ENCODE peak calls at places on chromosomes 11 and 22, in six cellular contexts. U is pancreas, E is psoas muscle, S is sigmoid colon, O is cardiac fibroblast, R is testis. G is an unnamed sample.

GRCh38 chr11:134579709-134580634 is 167.9 kb upstream of the B3GAT1 start:
- DNase-seq in O (no peak), R (no peak), E (no peak), S (peak), U (no peak), G (no peak)

GRCh38 chr11:28521075-28521474 is 412.9 kb downstream of the METTL15 start:
- DNase-seq in U (no peak), S (no peak), R (no peak), E (no peak), O (no peak), G (no peak)

GRCh38 chr11:47314992-47315391 is 37.5 kb downstream of the MYBPC3 start:
- DNase-seq in R (peak), S (no peak), E (no peak), U (no peak), O (no peak), G (no peak)

GRCh38 chr11:88175707-88176066 is 444 bp upstream of the RAB38 start:
- DNase-seq in R (peak), S (no peak), U (no peak), E (no peak), O (no peak), G (no peak)

GRCh38 chr11:86292912-86293606 is 9.0 kb upstream of the HIKESHI start:
- DNase-seq in U (no peak), E (no peak), S (no peak), R (no peak), O (no peak), G (no peak)

GRCh38 chr22:20957691-20958440 is 9.2 kb upstream of the AIFM3 start:
- DNase-seq in O (no peak), E (no peak), R (no peak), U (peak), S (no peak), G (peak)

GRCh38 chr22:31230155-31230870 is 18.2 kb downstream of the LIMK2 start:
- DNase-seq in O (peak), E (no peak), U (no peak), R (no peak), S (no peak), G (peak)

GRCh38 chr11:3132831-3133455 is 32.2 kb downstream of the OSBPL5 start:
- DNase-seq in S (peak), U (no peak), E (no peak), O (no peak), R (no peak), G (no peak)

GRCh38 chr11:114308689-114309089 is 12.5 kb downstream of the NNMT start:
- DNase-seq in O (peak), S (no peak), E (no peak), U (no peak), R (no peak), G (peak)
- H3K4me3 ChIP-seq in O (no peak), S (no peak), E (peak), U (no peak), R (no peak), G (peak)

DNA sequence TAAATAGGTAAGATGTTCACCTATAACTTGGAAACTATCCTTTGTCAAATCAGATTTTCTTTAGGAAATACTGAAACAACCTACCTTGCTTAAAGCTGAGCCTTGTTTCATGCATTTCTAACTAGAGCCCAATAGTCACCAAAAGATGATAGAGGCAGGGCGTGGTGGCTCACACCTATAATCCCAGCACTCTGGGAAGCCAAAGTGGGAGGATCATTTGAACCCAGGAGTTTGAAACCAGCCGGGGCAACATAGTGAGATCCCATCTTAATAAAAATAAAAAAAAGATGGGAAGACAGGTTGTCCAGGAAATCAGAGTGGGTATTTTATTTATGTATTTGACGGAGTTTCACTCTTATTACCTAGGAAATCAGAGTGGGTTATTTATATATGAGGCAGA is 38.3 kb downstream of the DDX6 start:
- DNase-seq in O (no peak), U (no peak), E (no peak), R (no peak), S (no peak), G (no peak)
- TF ChIP-seq CTCF in O (no peak), U (no peak), E (no peak), R (no peak), S (no peak), G (no peak)

DNA sequence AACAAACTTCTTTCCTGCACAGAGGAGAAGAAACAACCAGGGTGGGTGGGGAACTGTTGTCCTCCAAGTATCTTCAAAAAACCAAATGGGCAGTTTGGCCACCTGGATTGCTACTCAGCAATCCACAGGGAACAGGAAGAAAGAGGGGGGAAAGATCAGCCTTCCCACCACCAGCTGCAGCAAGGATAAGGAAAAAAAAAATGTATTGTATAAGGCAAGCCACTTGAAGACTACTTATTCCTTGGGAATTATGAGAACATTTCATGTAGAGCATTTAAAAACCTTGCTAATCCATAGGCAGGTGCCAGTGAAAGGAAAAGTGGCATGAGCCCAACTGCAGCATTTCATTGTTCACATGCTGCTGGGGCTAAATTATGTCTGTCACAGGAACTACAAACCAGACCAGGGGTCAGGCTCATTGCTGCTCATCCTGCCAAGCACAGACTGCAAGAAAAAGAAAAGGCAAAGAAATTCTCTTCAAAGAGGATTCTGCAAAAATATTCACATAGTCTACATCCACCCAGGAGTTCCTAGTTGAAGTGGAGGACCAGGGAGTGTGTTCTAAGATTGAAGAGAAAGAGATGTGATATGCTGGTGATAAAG is 2.2 kb downstream of the RAB30 start:
- DNase-seq in E (no peak), U (no peak), O (no peak), S (no peak), R (no peak), G (peak)
- H3K4me3 ChIP-seq in E (peak), U (no peak), O (peak), S (no peak), R (no peak), G (peak)

GRCh38 chr11:42974510-42974909 is 337.3 kb upstream of the API5 start:
- DNase-seq in O (no peak), U (no peak), R (no peak), S (no peak), E (no peak), G (no peak)
- TF ChIP-seq CTCF in O (no peak), U (no peak), R (peak), S (no peak), E (no peak), G (no peak)

DNA sequence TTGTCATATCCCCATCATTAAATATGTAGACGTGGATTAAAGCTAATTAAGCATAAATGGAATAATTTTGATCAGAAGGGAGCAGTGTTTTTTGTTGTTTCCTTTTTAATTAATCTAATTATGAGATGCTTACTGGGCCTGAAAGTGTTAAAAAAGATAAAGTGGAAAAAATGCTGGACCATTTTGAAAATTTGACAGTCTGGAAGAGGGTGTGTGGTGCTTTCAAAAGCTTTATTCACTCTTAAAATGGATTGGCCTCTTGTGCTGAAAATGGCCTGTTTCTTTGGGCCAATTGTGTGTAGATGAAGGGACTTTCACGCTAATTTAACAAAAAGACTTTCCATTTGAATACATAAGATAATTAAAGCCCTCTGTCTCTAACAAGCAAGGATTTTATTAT is 1.8 kb downstream of the TNRC6B start:
- DNase-seq in O (no peak), S (no peak), R (no peak), U (no peak), E (no peak), G (no peak)
- H3K4me3 ChIP-seq in O (peak), S (peak), R (peak), U (peak), E (peak), G (peak)